ENCODE peak calls at places on chromosomes 3 and 15, in seven cellular contexts. U is A549, C is cardiac muscle cell, H is stomach, F is endothelial cell of umbilical vein, I is prostate gland, V is HCT116. G is an unnamed sample.

GRCh38 chr3:170565495-170565894 is 20.4 kb downstream of the SLC7A14 start:
- DNase-seq in U (no peak), C (no peak), H (no peak), F (peak), I (no peak), V (no peak), G (no peak)

GRCh38 chr3:108180214-108180613 is 42.0 kb downstream of the IFT57 start:
- DNase-seq in U (no peak), C (peak), H (no peak), F (no peak), I (no peak), V (no peak), G (no peak)

GRCh38 chr3:196177567-196177966 is 33.6 kb downstream of the ZDHHC19 start:
- DNase-seq in U (no peak), C (no peak), H (no peak), F (no peak), I (no peak), V (no peak), G (no peak)

GRCh38 chr3:143478124-143478693 is 358.6 kb downstream of the CHST2 start:
- DNase-seq in U (no peak), C (no peak), H (no peak), F (no peak), I (no peak), V (no peak), G (no peak)

GRCh38 chr3:11015369-11015768 is 22.8 kb downstream of the SLC6A1 start:
- DNase-seq in U (no peak), C (no peak), H (no peak), F (no peak), I (no peak), V (no peak), G (no peak)

GRCh38 chr3:87145553-87145952 is 81.6 kb upstream of the CHMP2B start:
- DNase-seq in U (peak), C (peak), H (no peak), F (no peak), I (no peak), V (peak), G (no peak)

GRCh38 chr3:15428539-15428938 is 1.1 kb downstream of the EAF1 start:
- DNase-seq in U (peak), C (peak), H (no peak), F (peak), I (no peak), V (no peak), G (no peak)

GRCh38 chr15:100059094-100059493 is 282.7 kb downstream of the ADAMTS17 start:
- DNase-seq in U (no peak), C (no peak), H (no peak), F (no peak), I (no peak), V (no peak), G (no peak)

GRCh38 chr3:156291269-156292123 is 171.1 kb downstream of the KCNAB1 start:
- DNase-seq in U (no peak), C (peak), H (no peak), F (no peak), I (no peak), V (no peak), G (no peak)

GRCh38 chr3:59573911-59574310 is 524.1 kb upstream of the CFAP20DC start:
- DNase-seq in U (peak), C (peak), H (no peak), F (no peak), I (peak), V (no peak), G (no peak)

GRCh38 chr3:97235611-97236315 is 421.4 kb downstream of the EPHA6 start:
- DNase-seq in U (no peak), C (no peak), H (no peak), F (no peak), I (no peak), V (no peak), G (no peak)

GRCh38 chr3:170475091-170475705 is 56.5 kb downstream of the CLDN11 start:
- DNase-seq in U (no peak), C (no peak), H (no peak), F (no peak), I (no peak), V (no peak), G (no peak)

GRCh38 chr3:124597273-124597672 is 133.0 kb upstream of the UMPS start:
- DNase-seq in U (no peak), C (no peak), H (no peak), F (no peak), I (no peak), V (no peak), G (no peak)

GRCh38 chr15:74776851-74777768 is 4.8 kb upstream of the CSK start:
- DNase-seq in U (no peak), C (peak), H (no peak), F (peak), I (no peak), V (no peak), G (no peak)

GRCh38 chr15:44501768-44502366 is 35.1 kb upstream of the EIF3J start:
- DNase-seq in U (peak), C (peak), H (no peak), F (peak), I (no peak), V (peak), G (no peak)

GRCh38 chr3:170488802-170489201 is 70.1 kb downstream of the CLDN11 start:
- DNase-seq in U (peak), C (peak), H (no peak), F (no peak), I (peak), V (no peak), G (no peak)

GRCh38 chr3:146750196-146750595 is 145.1 kb upstream of the PLSCR5 start:
- DNase-seq in U (no peak), C (peak), H (no peak), F (peak), I (no peak), V (no peak), G (no peak)

GRCh38 chr3:141485578-141486415 is 1.0 kb upstream of the RASA2 start:
- DNase-seq in U (peak), C (peak), H (no peak), F (peak), I (no peak), V (peak), G (no peak)

GRCh38 chr3:133860519-133860918 is 35.2 kb downstream of the RAB6B start:
- DNase-seq in U (no peak), C (no peak), H (no peak), F (no peak), I (no peak), V (no peak), G (no peak)

GRCh38 chr15:96359371-96359771 is 28.9 kb downstream of the NR2F2 start:
- DNase-seq in U (no peak), C (no peak), H (no peak), F (peak), I (no peak), V (no peak), G (no peak)

GRCh38 chr3:64141476-64141875 is 83.8 kb downstream of the PRICKLE2 start:
- DNase-seq in U (no peak), C (no peak), H (no peak), F (no peak), I (peak), V (no peak), G (no peak)

GRCh38 chr3:112390783-112391641 is 58.1 kb downstream of the CD200 start:
- DNase-seq in U (no peak), C (peak), H (no peak), F (peak), I (no peak), V (no peak), G (no peak)

GRCh38 chr3:142275856-142276255 is 50.5 kb upstream of the GK5 start:
- DNase-seq in U (no peak), C (peak), H (no peak), F (no peak), I (no peak), V (no peak), G (no peak)

GRCh38 chr3:65548848-65549625 is 489.7 kb downstream of the MAGI1 start:
- DNase-seq in U (no peak), C (no peak), H (no peak), F (no peak), I (peak), V (no peak), G (no peak)

GRCh38 chr3:135915206-135915605 is 50.3 kb upstream of the PPP2R3A start:
- DNase-seq in U (no peak), C (no peak), H (no peak), F (no peak), I (no peak), V (no peak), G (no peak)

GRCh38 chr3:135917076-135917475 is 48.5 kb upstream of the PPP2R3A start:
- DNase-seq in U (no peak), C (no peak), H (peak), F (no peak), I (no peak), V (no peak), G (no peak)

GRCh38 chr3:135916310-135916709 is 49.2 kb upstream of the PPP2R3A start:
- DNase-seq in U (no peak), C (no peak), H (no peak), F (no peak), I (no peak), V (no peak), G (no peak)

GRCh38 chr3:135920275-135920674 is 45.3 kb upstream of the PPP2R3A start:
- DNase-seq in U (no peak), C (no peak), H (no peak), F (no peak), I (no peak), V (no peak), G (no peak)

GRCh38 chr3:135918600-135918999 is 46.9 kb upstream of the PPP2R3A start:
- DNase-seq in U (peak), C (peak), H (no peak), F (peak), I (no peak), V (peak), G (no peak)
- TF ChIP-seq CTCF in U (peak), C (peak), H (no peak), F (peak), I (peak), V (peak), G (no peak)

GRCh38 chr3:45794177-45794560 is 2.2 kb downstream of the SLC6A20 start:
- DNase-seq in U (no peak), C (no peak), H (no peak), F (no peak), I (no peak), V (no peak), G (no peak)

GRCh38 chr3:45795882-45796765 is at the start of gene SLC6A20:
- DNase-seq in U (no peak), C (no peak), H (peak), F (no peak), I (no peak), V (no peak), G (peak)

GRCh38 chr3:45796902-45797637 is 734 bp upstream of the SLC6A20 start:
- DNase-seq in U (no peak), C (no peak), H (no peak), F (no peak), I (no peak), V (no peak), G (no peak)

GRCh38 chr3:45793482-45794176 is 2.7 kb downstream of the SLC6A20 start:
- DNase-seq in U (peak), C (no peak), H (no peak), F (no peak), I (no peak), V (no peak), G (no peak)

GRCh38 chr3:45795509-45795881 is 841 bp downstream of the SLC6A20 start:
- DNase-seq in U (no peak), C (peak), H (no peak), F (peak), I (no peak), V (no peak), G (no peak)
- H3K4me3 ChIP-seq in U (peak), C (no peak), H (peak), F (no peak), I (no peak), V (no peak), G (no peak)

DNA sequence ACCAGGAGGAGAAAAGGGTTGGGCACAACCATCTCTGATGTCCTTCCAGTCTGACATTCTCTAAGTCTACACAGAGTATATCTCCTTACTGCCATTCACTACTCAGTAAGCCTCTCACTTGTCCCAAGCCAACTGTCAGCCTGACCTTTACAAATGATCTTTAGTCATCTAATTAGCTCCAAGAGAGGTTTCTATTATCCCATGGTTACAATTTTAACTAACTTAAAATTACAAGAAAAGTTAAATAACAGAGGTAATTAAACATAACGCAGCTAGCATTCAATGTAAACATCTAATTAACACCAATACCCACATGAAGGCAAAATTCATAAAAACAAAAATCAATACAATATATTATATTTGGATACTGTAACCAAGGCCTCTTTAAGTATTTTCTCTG is 126.9 kb downstream of the LSAMP start:
- DNase-seq in U (no peak), C (no peak), H (no peak), F (no peak), I (no peak), V (no peak), G (no peak)
- H3K27ac ChIP-seq in U (no peak), C (no peak), H (no peak), F (no peak), I (no peak), V (no peak), G (no peak)

GRCh38 chr15:43133429-43134156 is at the start of gene TMEM62:
- DNase-seq in U (peak), C (peak), H (peak), F (peak), I (peak), V (peak), G (peak)
- TF ChIP-seq CTCF in U (no peak), C (no peak), H (no peak), F (no peak), I (no peak), V (no peak), G (no peak)

DNA sequence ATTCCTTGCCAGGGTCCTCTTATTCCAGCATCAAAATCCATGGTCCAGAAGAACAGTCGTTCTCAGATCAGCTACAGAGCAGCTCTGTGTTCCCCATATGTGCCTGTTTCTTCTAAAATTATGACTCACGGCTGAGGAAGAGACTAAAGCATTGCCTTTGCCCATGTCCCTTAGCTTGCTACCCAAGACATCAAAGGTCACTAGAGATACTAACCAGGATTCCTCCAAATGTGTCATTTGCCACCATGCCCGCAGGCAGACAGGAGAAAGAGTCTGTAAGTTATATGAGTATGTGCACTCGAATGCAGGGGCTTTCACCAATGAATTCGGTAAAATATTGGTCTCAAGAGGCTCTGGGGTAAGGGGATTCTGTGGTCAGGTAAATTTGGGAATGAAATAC is 115.3 kb upstream of the ETV5 start:
- DNase-seq in U (no peak), C (no peak), H (no peak), F (no peak), I (no peak), V (no peak), G (no peak)
- H3K4me3 ChIP-seq in U (no peak), C (no peak), H (no peak), F (no peak), I (no peak), V (no peak), G (no peak)

GRCh38 chr3:149815318-149815717 is 2.3 kb downstream of the RNF13 start:
- DNase-seq in U (no peak), C (no peak), H (no peak), F (no peak), I (no peak), V (no peak), G (no peak)
- H3K27ac ChIP-seq in U (no peak), C (no peak), H (no peak), F (no peak), I (no peak), V (no peak), G (no peak)

GRCh38 chr15:62549345-62549970 is 384.4 kb upstream of the C2CD4B start:
- DNase-seq in U (peak), C (peak), H (peak), F (peak), I (no peak), V (peak), G (no peak)
- TF ChIP-seq CTCF in U (peak), C (peak), H (no peak), F (peak), I (no peak), V (peak), G (peak)